ENCODE peak calls at places on chromosome 2, in ten cellular contexts. One of them, this sample, is unnamed.

GRCh38 chr2:210503622-210504300 is 27.2 kb upstream of the LANCL1 start:
- DNase-seq in IMR-90: no peak
- DNase-seq in endodermal cell: no peak
- DNase-seq in A549: no peak
- DNase-seq in pancreas: no peak
- DNase-seq in adrenal gland: no peak
- DNase-seq in ovary: no peak
- DNase-seq in sigmoid colon: no peak
- DNase-seq in right atrium auricular region: no peak
- DNase-seq in body of pancreas: no peak
- DNase-seq in this sample: no peak

GRCh38 chr2:194564422-194564821 is 1092.6 kb upstream of the SLC39A10 start:
- DNase-seq in pancreas: no peak
- DNase-seq in adrenal gland: no peak
- DNase-seq in right atrium auricular region: no peak
- DNase-seq in body of pancreas: no peak
- DNase-seq in IMR-90: no peak
- DNase-seq in A549: no peak
- DNase-seq in endodermal cell: no peak
- DNase-seq in ovary: no peak
- DNase-seq in sigmoid colon: no peak
- DNase-seq in this sample: no peak

GRCh38 chr2:225683258-225683657 is 283.7 kb downstream of the NYAP2 start:
- DNase-seq in ovary: no peak
- DNase-seq in IMR-90: no peak
- DNase-seq in sigmoid colon: no peak
- DNase-seq in right atrium auricular region: no peak
- DNase-seq in endodermal cell: no peak
- DNase-seq in adrenal gland: no peak
- DNase-seq in body of pancreas: no peak
- DNase-seq in A549: no peak
- DNase-seq in pancreas: no peak
- DNase-seq in this sample: no peak

GRCh38 chr2:180356676-180357075 is 349.6 kb upstream of the CWC22 start:
- DNase-seq in sigmoid colon: no peak
- DNase-seq in endodermal cell: no peak
- DNase-seq in IMR-90: no peak
- DNase-seq in A549: no peak
- DNase-seq in right atrium auricular region: no peak
- DNase-seq in adrenal gland: no peak
- DNase-seq in body of pancreas: no peak
- DNase-seq in ovary: no peak
- DNase-seq in pancreas: no peak
- DNase-seq in this sample: no peak

GRCh38 chr2:60882971-60883753 is 1.8 kb downstream of the REL start:
- DNase-seq in A549: peak; percentile 25
- DNase-seq in ovary: no peak
- DNase-seq in adrenal gland: no peak
- DNase-seq in endodermal cell: peak; percentile 52
- DNase-seq in pancreas: no peak
- DNase-seq in IMR-90: peak; percentile 15
- DNase-seq in sigmoid colon: no peak
- DNase-seq in right atrium auricular region: no peak
- DNase-seq in body of pancreas: no peak
- DNase-seq in this sample: no peak

GRCh38 chr2:64831977-64832328 is 157.2 kb upstream of the SLC1A4 start:
- DNase-seq in A549: no peak
- DNase-seq in adrenal gland: no peak
- DNase-seq in ovary: no peak
- DNase-seq in IMR-90: no peak
- DNase-seq in body of pancreas: no peak
- DNase-seq in sigmoid colon: no peak
- DNase-seq in right atrium auricular region: no peak
- DNase-seq in endodermal cell: no peak
- DNase-seq in pancreas: no peak
- DNase-seq in this sample: no peak

GRCh38 chr2:15159751-15160177 is 401.4 kb downstream of the NBAS start:
- DNase-seq in body of pancreas: no peak
- DNase-seq in IMR-90: peak; percentile 66
- DNase-seq in right atrium auricular region: no peak
- DNase-seq in endodermal cell: peak; percentile 66
- DNase-seq in adrenal gland: no peak
- DNase-seq in sigmoid colon: no peak
- DNase-seq in pancreas: no peak
- DNase-seq in A549: peak; percentile 59
- DNase-seq in ovary: no peak
- DNase-seq in this sample: no peak

GRCh38 chr2:191190861-191191552 is 40.2 kb upstream of the STAT4 start:
- DNase-seq in right atrium auricular region: no peak
- DNase-seq in IMR-90: no peak
- DNase-seq in A549: no peak
- DNase-seq in body of pancreas: no peak
- DNase-seq in adrenal gland: no peak
- DNase-seq in sigmoid colon: no peak
- DNase-seq in pancreas: no peak
- DNase-seq in endodermal cell: no peak
- DNase-seq in ovary: no peak
- DNase-seq in this sample: no peak

GRCh38 chr2:121596221-121597080 is 52.8 kb downstream of the CLASP1 start:
- DNase-seq in ovary: peak; percentile 29
- DNase-seq in A549: peak; percentile 60
- DNase-seq in body of pancreas: peak; percentile 23
- DNase-seq in sigmoid colon: no peak
- DNase-seq in adrenal gland: peak; percentile 82
- DNase-seq in endodermal cell: peak; percentile 70
- DNase-seq in IMR-90: peak; percentile 57
- DNase-seq in right atrium auricular region: no peak
- DNase-seq in pancreas: no peak
- DNase-seq in this sample: no peak

GRCh38 chr2:102436284-102436683 is 13.3 kb downstream of the IL18RAP start:
- DNase-seq in pancreas: no peak
- DNase-seq in endodermal cell: no peak
- DNase-seq in right atrium auricular region: no peak
- DNase-seq in body of pancreas: no peak
- DNase-seq in IMR-90: peak; percentile 63
- DNase-seq in adrenal gland: no peak
- DNase-seq in A549: no peak
- DNase-seq in ovary: no peak
- DNase-seq in sigmoid colon: no peak
- DNase-seq in this sample: no peak

GRCh38 chr2:217045725-217046475 is 186.0 kb upstream of the TNP1 start:
- DNase-seq in adrenal gland: no peak
- DNase-seq in IMR-90: peak; percentile 62
- DNase-seq in sigmoid colon: no peak
- DNase-seq in endodermal cell: peak; percentile 14
- DNase-seq in right atrium auricular region: no peak
- DNase-seq in pancreas: no peak
- DNase-seq in body of pancreas: no peak
- DNase-seq in ovary: no peak
- DNase-seq in A549: peak; percentile 43
- DNase-seq in this sample: no peak

GRCh38 chr2:166419616-166419934 is 43.8 kb upstream of the SCN9A start:
- DNase-seq in sigmoid colon: no peak
- DNase-seq in endodermal cell: no peak
- DNase-seq in body of pancreas: no peak
- DNase-seq in adrenal gland: no peak
- DNase-seq in ovary: no peak
- DNase-seq in pancreas: no peak
- DNase-seq in IMR-90: peak; percentile 70
- DNase-seq in right atrium auricular region: no peak
- DNase-seq in A549: peak; percentile 58
- DNase-seq in this sample: no peak

GRCh38 chr2:233400341-233400740 is 46.0 kb downstream of the DGKD start:
- DNase-seq in pancreas: no peak
- DNase-seq in body of pancreas: no peak
- DNase-seq in endodermal cell: peak; percentile 47
- DNase-seq in ovary: peak; percentile 11
- DNase-seq in right atrium auricular region: no peak
- DNase-seq in IMR-90: no peak
- DNase-seq in A549: no peak
- DNase-seq in sigmoid colon: no peak
- DNase-seq in adrenal gland: no peak
- DNase-seq in this sample: no peak

GRCh38 chr2:176099159-176099736 is 347 bp upstream of the HOXD12 start:
- DNase-seq in endodermal cell: peak; percentile 68
- DNase-seq in A549: no peak
- DNase-seq in sigmoid colon: peak; percentile 61
- DNase-seq in IMR-90: no peak
- DNase-seq in pancreas: no peak
- DNase-seq in right atrium auricular region: no peak
- DNase-seq in ovary: no peak
- DNase-seq in body of pancreas: no peak
- DNase-seq in adrenal gland: no peak
- DNase-seq in this sample: no peak

GRCh38 chr2:160406591-160407392 is 86.8 kb downstream of the RBMS1 start:
- DNase-seq in ovary: peak; percentile 65
- DNase-seq in endodermal cell: peak; percentile 80
- DNase-seq in adrenal gland: peak; percentile 79
- DNase-seq in body of pancreas: peak; percentile 37
- DNase-seq in pancreas: peak; percentile 43
- DNase-seq in A549: peak; percentile 88
- DNase-seq in IMR-90: peak; percentile 80
- DNase-seq in sigmoid colon: peak; percentile 80
- DNase-seq in right atrium auricular region: no peak
- DNase-seq in this sample: peak; percentile 80

GRCh38 chr2:96769816-96770215 is 9.1 kb downstream of the CNNM4 start:
- DNase-seq in pancreas: no peak
- DNase-seq in sigmoid colon: peak; percentile 89
- DNase-seq in adrenal gland: peak; percentile 82
- DNase-seq in right atrium auricular region: peak; percentile 69
- DNase-seq in endodermal cell: no peak
- DNase-seq in body of pancreas: no peak
- DNase-seq in A549: no peak
- DNase-seq in IMR-90: no peak
- DNase-seq in ovary: no peak
- DNase-seq in this sample: no peak

GRCh38 chr2:197286805-197287595 is 23.6 kb downstream of the ANKRD44 start:
- DNase-seq in ovary: peak; percentile 79
- DNase-seq in adrenal gland: peak; percentile 87
- DNase-seq in sigmoid colon: peak; percentile 92
- DNase-seq in endodermal cell: no peak
- DNase-seq in A549: peak; percentile 90
- DNase-seq in IMR-90: peak; percentile 97
- DNase-seq in body of pancreas: peak; percentile 45
- DNase-seq in right atrium auricular region: peak; percentile 78
- DNase-seq in pancreas: no peak
- DNase-seq in this sample: no peak

GRCh38 chr2:44139741-44140140 is 28.9 kb upstream of the PPM1B start:
- DNase-seq in body of pancreas: no peak
- DNase-seq in pancreas: no peak
- DNase-seq in sigmoid colon: no peak
- DNase-seq in IMR-90: no peak
- DNase-seq in A549: no peak
- DNase-seq in adrenal gland: no peak
- DNase-seq in endodermal cell: no peak
- DNase-seq in ovary: no peak
- DNase-seq in right atrium auricular region: no peak
- DNase-seq in this sample: no peak

GRCh38 chr2:45879406-45879805 is 227.9 kb downstream of the PRKCE start:
- DNase-seq in pancreas: no peak
- DNase-seq in endodermal cell: no peak
- DNase-seq in right atrium auricular region: no peak
- DNase-seq in adrenal gland: no peak
- DNase-seq in A549: peak; percentile 13
- DNase-seq in sigmoid colon: no peak
- DNase-seq in IMR-90: no peak
- DNase-seq in body of pancreas: no peak
- DNase-seq in ovary: no peak
- DNase-seq in this sample: no peak
- H3K4me1 ChIP-seq in pancreas: peaks cover 5% of the 10 kb centered on the region
- H3K4me1 ChIP-seq in endodermal cell: no peaks in the 10 kb centered on the region
- H3K4me1 ChIP-seq in right atrium auricular region: peaks cover 31% of the 10 kb centered on the region
- H3K4me1 ChIP-seq in adrenal gland: peaks cover 5% of the 10 kb centered on the region
- H3K4me1 ChIP-seq in A549: no peaks in the 10 kb centered on the region
- H3K4me1 ChIP-seq in sigmoid colon: no peaks in the 10 kb centered on the region
- H3K4me1 ChIP-seq in IMR-90: no peaks in the 10 kb centered on the region
- H3K4me1 ChIP-seq in body of pancreas: peaks cover 12% of the 10 kb centered on the region
- H3K4me1 ChIP-seq in ovary: peaks cover 17% of the 10 kb centered on the region
- H3K4me1 ChIP-seq in this sample: peaks cover 7% of the 10 kb centered on the region

GRCh38 chr2:241842620-241843211 is 16.0 kb downstream of the PDCD1 start:
- DNase-seq in IMR-90: no peak
- DNase-seq in adrenal gland: peak; percentile 76
- DNase-seq in sigmoid colon: peak; percentile 85
- DNase-seq in body of pancreas: peak; percentile 35
- DNase-seq in A549: no peak
- DNase-seq in endodermal cell: peak; percentile 61
- DNase-seq in ovary: peak; percentile 62
- DNase-seq in pancreas: no peak
- DNase-seq in right atrium auricular region: peak; percentile 84
- DNase-seq in this sample: peak; percentile 86
- H3K4me3 ChIP-seq in IMR-90: no peak overlapping the region
- H3K4me3 ChIP-seq in adrenal gland: peak overlapping the region; percentile 26
- H3K4me3 ChIP-seq in sigmoid colon: no peak overlapping the region
- H3K4me3 ChIP-seq in body of pancreas: no peak overlapping the region
- H3K4me3 ChIP-seq in A549: no peak overlapping the region
- H3K4me3 ChIP-seq in endodermal cell: no peak overlapping the region
- H3K4me3 ChIP-seq in ovary: no peak overlapping the region
- H3K4me3 ChIP-seq in pancreas: peak overlapping the region; percentile 19
- H3K4me3 ChIP-seq in right atrium auricular region: no peak overlapping the region
- H3K4me3 ChIP-seq in this sample: no peak overlapping the region

DNA sequence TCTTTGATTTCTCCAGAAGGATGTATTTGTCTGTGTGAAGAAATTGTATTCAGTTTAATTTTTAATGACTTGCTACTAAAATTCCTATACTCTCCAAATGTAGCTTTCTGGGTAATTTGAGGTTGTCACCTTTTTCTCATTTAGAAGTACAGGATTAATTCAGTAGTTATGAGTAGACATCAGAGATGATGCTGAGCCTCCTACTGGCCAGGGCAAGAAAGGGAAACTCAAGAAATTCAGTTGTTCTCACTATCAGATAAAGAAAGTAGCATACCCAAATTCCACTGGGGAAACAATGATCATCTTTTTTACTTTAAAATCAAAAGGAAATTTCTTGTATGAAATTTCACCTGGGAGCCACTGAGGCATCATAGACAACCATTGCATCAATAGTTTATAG is 199.4 kb downstream of the SATB2 start:
- DNase-seq in sigmoid colon: no peak
- DNase-seq in adrenal gland: no peak
- DNase-seq in endodermal cell: no peak
- DNase-seq in IMR-90: no peak
- DNase-seq in A549: no peak
- DNase-seq in ovary: no peak
- DNase-seq in pancreas: no peak
- DNase-seq in body of pancreas: no peak
- DNase-seq in right atrium auricular region: no peak
- DNase-seq in this sample: no peak
- TF ChIP-seq CTCF in sigmoid colon: no peak
- TF ChIP-seq CTCF in adrenal gland: no peak
- TF ChIP-seq CTCF in endodermal cell: peak; percentile 65
- TF ChIP-seq CTCF in IMR-90: peak; percentile 19
- TF ChIP-seq CTCF in A549: no peak
- TF ChIP-seq CTCF in ovary: no peak
- TF ChIP-seq CTCF in pancreas: no peak
- TF ChIP-seq CTCF in body of pancreas: no peak
- TF ChIP-seq CTCF in right atrium auricular region: no peak
- TF ChIP-seq CTCF in this sample: no peak

GRCh38 chr2:178317807-178318206 is 123.5 kb downstream of the OSBPL6 start:
- DNase-seq in A549: no peak
- DNase-seq in pancreas: no peak
- DNase-seq in adrenal gland: no peak
- DNase-seq in sigmoid colon: no peak
- DNase-seq in ovary: no peak
- DNase-seq in IMR-90: no peak
- DNase-seq in endodermal cell: no peak
- DNase-seq in right atrium auricular region: no peak
- DNase-seq in body of pancreas: no peak
- DNase-seq in this sample: no peak
- H3K4me1 ChIP-seq in A549: no peaks in the 10 kb centered on the region
- H3K4me1 ChIP-seq in pancreas: no peaks in the 10 kb centered on the region
- H3K4me1 ChIP-seq in adrenal gland: no peaks in the 10 kb centered on the region
- H3K4me1 ChIP-seq in sigmoid colon: no peaks in the 10 kb centered on the region
- H3K4me1 ChIP-seq in ovary: no peaks in the 10 kb centered on the region
- H3K4me1 ChIP-seq in IMR-90: no peaks in the 10 kb centered on the region
- H3K4me1 ChIP-seq in endodermal cell: no peaks in the 10 kb centered on the region
- H3K4me1 ChIP-seq in right atrium auricular region: no peaks in the 10 kb centered on the region
- H3K4me1 ChIP-seq in body of pancreas: peaks cover 19% of the 10 kb centered on the region
- H3K4me1 ChIP-seq in this sample: no peaks in the 10 kb centered on the region